ENCODE peak calls at places on chromosomes 12 and 14, in six cellular contexts. R is PC-3, F is heart left ventricle, J is uterus, T is lower lobe of right lung, X is hepatocyte. S is an unnamed sample. For H3K27me3 and H3K4me1, the result is how much of the 10 kb centered on the place peaks cover.

GRCh38 chr14:99179506-99179905 is 92.5 kb downstream of the BCL11B start:
- DNase-seq in R (no peak), X (no peak), T (no peak), F (no peak), J (no peak), S (no peak)

GRCh38 chr14:64478634-64479250 is 13.4 kb downstream of the AKAP5 start:
- DNase-seq in J (no peak), F (no peak), T (no peak), R (peak), X (no peak), S (peak)

GRCh38 chr14:96424104-96424989 is 32.4 kb downstream of the AK7 start:
- DNase-seq in X (peak), F (no peak), R (peak), J (no peak), T (peak), S (peak)

GRCh38 chr12:79299447-79300198 is 391.1 kb downstream of the PAWR start:
- DNase-seq in X (no peak), T (no peak), F (no peak), R (no peak), J (no peak), S (no peak)

GRCh38 chr12:28618772-28619171 is 428.5 kb downstream of the CCDC91 start:
- DNase-seq in J (no peak), F (no peak), R (no peak), X (no peak), T (no peak), S (no peak)

GRCh38 chr12:62435337-62436163 is 31.1 kb upstream of the MON2 start:
- DNase-seq in X (peak), T (peak), J (peak), R (peak), F (peak), S (peak)

GRCh38 chr12:106766393-106766826 is 8.1 kb upstream of the RIC8B start:
- DNase-seq in F (peak), X (no peak), J (peak), T (peak), R (no peak), S (peak)

GRCh38 chr12:40953076-40953475 is 235.0 kb upstream of the PDZRN4 start:
- DNase-seq in F (no peak), X (no peak), R (no peak), T (no peak), J (no peak), S (peak)

GRCh38 chr12:109440851-109441490 is 36.1 kb downstream of the KCTD10 start:
- DNase-seq in J (no peak), T (no peak), R (no peak), F (no peak), X (peak), S (no peak)

GRCh38 chr14:51860164-51860835 is at the start of gene GNG2:
- DNase-seq in T (peak), F (peak), X (peak), J (peak), R (peak), S (peak)

GRCh38 chr14:78005325-78005724 is 164.8 kb upstream of the NRXN3 start:
- DNase-seq in J (no peak), R (peak), X (peak), F (no peak), T (no peak), S (peak)

GRCh38 chr12:29223936-29224921 is 75.2 kb downstream of the FAR2 start:
- DNase-seq in J (no peak), T (no peak), R (peak), F (no peak), X (no peak), S (peak)

GRCh38 chr12:75315518-75315917 is 14.6 kb downstream of the CAPS2 start:
- DNase-seq in X (no peak), J (no peak), T (no peak), R (peak), F (no peak), S (peak)

GRCh38 chr14:74085828-74086227 is 1.1 kb downstream of the LIN52 start:
- DNase-seq in X (peak), T (no peak), R (no peak), J (no peak), F (no peak), S (peak)

GRCh38 chr12:129887047-129887568 is 16.7 kb downstream of the TMEM132D start:
- DNase-seq in T (peak), F (no peak), R (peak), J (no peak), X (peak), S (no peak)

GRCh38 chr14:105591052-105591451 is 64.7 kb downstream of the TMEM121 start:
- DNase-seq in T (no peak), R (no peak), F (no peak), J (no peak), X (no peak), S (no peak)

GRCh38 chr14:64465856-64466554 is 706 bp downstream of the AKAP5 start:
- DNase-seq in T (no peak), J (peak), X (peak), R (peak), F (peak), S (peak)

GRCh38 chr12:116687888-116688287 is 50.0 kb downstream of the SPRING1 start:
- DNase-seq in F (peak), R (peak), X (peak), J (peak), T (peak), S (peak)

GRCh38 chr14:103624860-103625259 is 4.2 kb upstream of the KLC1 start:
- DNase-seq in F (peak), X (peak), J (peak), T (peak), R (peak), S (peak)

DNA sequence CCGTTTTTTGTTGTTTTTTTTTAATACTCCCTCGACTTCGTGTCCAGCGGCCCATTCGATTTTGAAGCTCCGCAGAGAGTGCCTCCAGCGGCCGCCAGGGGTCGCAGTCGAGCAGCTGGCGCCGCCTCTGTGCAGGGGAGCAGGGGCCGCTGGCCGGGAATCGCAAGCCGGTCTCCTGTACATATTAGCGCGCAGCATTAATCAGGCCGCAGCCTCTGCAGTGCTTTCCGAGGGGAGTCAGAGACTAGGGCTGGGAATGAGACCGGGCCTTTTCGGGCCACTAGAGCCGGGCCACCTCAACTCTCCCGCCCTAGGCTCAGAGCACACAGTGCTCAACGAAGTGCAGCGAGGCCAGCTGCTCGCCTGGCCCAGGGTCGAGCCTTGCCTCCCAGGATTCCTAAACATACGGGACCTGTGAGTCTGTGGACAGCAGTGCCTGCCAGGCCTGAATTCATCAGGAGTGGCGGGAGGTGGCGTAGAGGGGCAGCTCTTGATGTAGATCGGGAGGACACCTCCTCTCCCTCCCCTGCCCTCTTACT is 81.8 kb downstream of the EMP1 start:
- DNase-seq in X (peak), F (peak), J (peak), T (peak), R (peak), S (peak)
- H3K27me3 ChIP-seq in X (under half), F (under half), J (under half), T (under half), R (half or more), S (under half)

DNA sequence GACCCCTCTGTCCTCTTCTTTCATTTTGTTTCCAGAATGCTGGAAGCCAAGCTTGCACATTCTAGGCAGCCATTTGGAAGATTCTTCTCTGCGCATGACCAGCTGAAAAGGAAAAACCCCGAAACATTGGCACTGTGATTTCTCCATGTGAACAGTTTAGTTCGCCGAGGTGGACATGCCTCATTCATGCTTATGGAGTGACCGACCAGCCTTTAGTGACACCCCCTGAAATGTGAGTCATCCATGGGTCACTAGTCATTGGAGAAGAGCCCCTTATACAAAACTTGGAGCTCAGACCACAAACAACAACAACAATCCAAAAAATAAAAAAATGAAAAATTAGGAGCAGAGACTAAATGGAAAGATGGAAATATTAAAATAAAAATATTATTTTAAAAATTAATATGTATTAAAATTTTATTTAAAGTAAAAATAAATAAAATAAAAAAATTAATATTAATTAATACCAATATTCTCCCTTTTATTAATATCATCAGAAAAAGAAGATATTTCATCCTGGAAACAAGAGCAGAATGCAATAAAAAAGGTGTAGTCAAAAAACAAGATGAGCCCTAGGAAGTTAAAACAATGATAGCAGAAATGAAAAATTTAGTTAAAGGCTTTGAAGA is 9.5 kb upstream of the KRT7 start:
- DNase-seq in T (no peak), J (no peak), X (no peak), R (peak), F (no peak), S (peak)
- H3K27ac ChIP-seq in T (no peak), J (no peak), X (no peak), R (peak), F (no peak), S (peak)

GRCh38 chr14:29410581-29410980 is 517.1 kb downstream of the PRKD1 start:
- DNase-seq in X (no peak), T (no peak), J (no peak), F (no peak), R (no peak), S (no peak)
- H3K4me1 ChIP-seq in X (under half), T (under half), J (under half), F (under half), R (under half), S (under half)

GRCh38 chr12:89352242-89352491 is 134 bp downstream of the DUSP6 start:
- DNase-seq in F (no peak), R (no peak), T (no peak), X (no peak), J (no peak), S (no peak)

GRCh38 chr12:89352492-89353187 is at the start of gene DUSP6:
- DNase-seq in T (peak), J (peak), F (peak), X (peak), R (peak), S (peak)

GRCh38 chr12:89350260-89350659 is 2.0 kb downstream of the DUSP6 start:
- DNase-seq in T (no peak), R (no peak), J (no peak), X (no peak), F (no peak), S (no peak)

GRCh38 chr12:89350661-89351488 is 1.4 kb downstream of the DUSP6 start:
- DNase-seq in F (no peak), T (peak), X (peak), R (no peak), J (no peak), S (peak)

GRCh38 chr12:89351489-89352241 is 636 bp downstream of the DUSP6 start:
- DNase-seq in T (peak), R (no peak), F (no peak), X (peak), J (no peak), S (peak)
- H3K27me3 ChIP-seq in T (under half), R (under half), F (under half), X (under half), J (under half), S (under half)

DNA sequence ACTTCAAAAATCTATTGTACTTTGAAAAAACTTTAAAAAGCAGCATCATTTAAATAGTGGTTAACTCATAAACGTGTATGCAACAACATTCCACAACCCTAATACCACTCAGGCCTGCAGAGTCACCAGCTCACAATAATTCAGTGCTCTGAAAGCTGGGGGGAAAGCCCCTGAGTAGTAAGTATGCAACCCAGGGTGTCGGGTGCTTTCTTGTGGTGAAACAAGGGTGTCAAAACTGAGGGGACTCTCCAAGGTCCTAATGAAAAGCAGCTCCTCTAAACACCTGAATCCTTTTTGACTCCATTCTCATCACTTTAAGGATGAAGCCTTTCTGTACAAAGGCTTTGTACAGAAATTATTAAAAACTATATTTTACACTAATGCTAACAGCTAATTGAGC is 33.7 kb downstream of the FGFR1OP2 start:
- DNase-seq in R (no peak), T (no peak), F (no peak), X (no peak), J (no peak), S (no peak)
- H3K27ac ChIP-seq in R (no peak), T (no peak), F (no peak), X (no peak), J (no peak), S (no peak)

GRCh38 chr14:102540310-102541028 is 30.9 kb upstream of the ANKRD9 start:
- DNase-seq in T (no peak), F (no peak), J (no peak), R (no peak), X (peak), S (no peak)
- H3K4me1 ChIP-seq in T (under half), F (under half), J (under half), R (under half), X (under half), S (under half)

GRCh38 chr12:102992720-102993119 is 35.2 kb downstream of the ASCL1 start:
- DNase-seq in F (no peak), X (no peak), J (no peak), R (no peak), T (no peak), S (no peak)

GRCh38 chr12:102995372-102995771 is 37.9 kb downstream of the ASCL1 start:
- DNase-seq in X (no peak), R (no peak), J (no peak), F (no peak), T (no peak), S (no peak)

GRCh38 chr12:102990419-102990818 is 32.9 kb downstream of the ASCL1 start:
- DNase-seq in F (no peak), R (no peak), J (no peak), X (peak), T (no peak), S (no peak)

GRCh38 chr12:102993537-102993936 is 36.1 kb downstream of the ASCL1 start:
- DNase-seq in J (no peak), T (no peak), X (no peak), R (no peak), F (no peak), S (no peak)

GRCh38 chr12:102992297-102992696 is 34.8 kb downstream of the ASCL1 start:
- DNase-seq in T (no peak), X (peak), F (no peak), J (no peak), R (no peak), S (no peak)
- H3K27me3 ChIP-seq in T (under half), X (under half), F (under half), J (under half), R (under half), S (under half)

S was measured in GM23248.